ENCODE peak calls at places on chromosome 18, in six cellular contexts. E is cardiac muscle cell, W is A549, N is tibial artery, V is GM23338, Y is left lung. Q is an unnamed sample.

GRCh38 chr18:39435986-39436385 is 1870.4 kb upstream of the CELF4 start:
- DNase-seq in N (no peak), W (no peak), Y (no peak), E (no peak), V (no peak), Q (no peak)

GRCh38 chr18:79217979-79218604 is 148.9 kb downstream of the ATP9B start:
- DNase-seq in E (no peak), W (no peak), Y (no peak), N (no peak), V (no peak), Q (no peak)

GRCh38 chr18:79413901-79414300 is 18.2 kb downstream of the NFATC1 start:
- DNase-seq in E (no peak), V (no peak), N (no peak), Y (peak; percentile 26), W (no peak), Q (no peak)

GRCh38 chr18:61893304-61893970 is 630 bp upstream of the RNF152 start:
- DNase-seq in N (peak; percentile 81), E (peak; percentile 77), V (peak; percentile 59), Y (peak; percentile 79), W (no peak), Q (peak; percentile 45)

GRCh38 chr18:28581503-28582169 is 404.7 kb upstream of the CDH2 start:
- DNase-seq in E (no peak), Y (no peak), N (no peak), W (no peak), V (peak; percentile 11), Q (no peak)

GRCh38 chr18:79458131-79458838 is 62.6 kb downstream of the NFATC1 start:
- DNase-seq in W (peak; percentile 44), N (peak; percentile 86), E (peak; percentile 58), Y (no peak), V (no peak), Q (peak; percentile 60)

GRCh38 chr18:12092398-12093229 is 1.0 kb upstream of the ANKRD62 start:
- DNase-seq in V (peak; percentile 69), N (no peak), E (peak; percentile 48), W (peak; percentile 53), Y (peak; percentile 63), Q (no peak)

GRCh38 chr18:70415823-70416488 is 127.1 kb downstream of the SOCS6 start:
- DNase-seq in N (no peak), E (no peak), V (no peak), Y (no peak), W (no peak), Q (no peak)

GRCh38 chr18:24138884-24139616 is at the start of gene CABYR:
- DNase-seq in W (peak; percentile 91), E (peak; percentile 56), Y (peak; percentile 91), N (peak; percentile 87), V (peak; percentile 97), Q (peak; percentile 91)

GRCh38 chr18:58605027-58606020 is 23.6 kb downstream of the ALPK2 start:
- DNase-seq in V (no peak), E (no peak), Y (no peak), W (peak; percentile 75), N (no peak), Q (no peak)

GRCh38 chr18:43830905-43831304 is 553.6 kb upstream of the SYT4 start:
- DNase-seq in V (peak; percentile 21), N (no peak), W (no peak), E (no peak), Y (no peak), Q (no peak)

GRCh38 chr18:37963837-37964236 is 398.2 kb upstream of the CELF4 start:
- DNase-seq in V (no peak), E (no peak), N (no peak), W (no peak), Y (no peak), Q (no peak)

GRCh38 chr18:59141294-59142068 is 1.8 kb downstream of the SEC11C start:
- DNase-seq in Y (no peak), W (no peak), E (no peak), N (no peak), V (no peak), Q (no peak)

GRCh38 chr18:32424696-32425095 is 46.0 kb downstream of the GAREM1 start:
- DNase-seq in Y (no peak), E (peak; percentile 18), V (no peak), N (no peak), W (no peak), Q (no peak)

GRCh38 chr18:7598167-7599062 is 31.3 kb downstream of the PTPRM start:
- DNase-seq in V (no peak), E (no peak), W (no peak), Y (no peak), N (no peak), Q (no peak)

GRCh38 chr18:21457179-21457535 is 143.3 kb downstream of the ESCO1 start:
- DNase-seq in Y (no peak), N (no peak), V (no peak), W (no peak), E (no peak), Q (no peak)

GRCh38 chr18:26764584-26764983 is 100.9 kb downstream of the AQP4 start:
- DNase-seq in W (no peak), N (no peak), Y (no peak), E (no peak), V (no peak), Q (no peak)
- H3K4me3 ChIP-seq in W (no peak overlapping the region), N (no peak overlapping the region), Y (no peak overlapping the region), E (no peak overlapping the region), V (no peak overlapping the region), Q (no peak overlapping the region)

GRCh38 chr18:57589162-57589561 is 2.7 kb upstream of the FECH start:
- DNase-seq in Y (no peak), E (no peak), W (no peak), N (no peak), V (no peak), Q (no peak)

GRCh38 chr18:57585421-57585820 is 1.1 kb downstream of the FECH start:
- DNase-seq in E (no peak), N (no peak), W (peak; percentile 18), V (no peak), Y (no peak), Q (no peak)

GRCh38 chr18:57585846-57586242 is 658 bp downstream of the FECH start:
- DNase-seq in E (no peak), W (no peak), V (peak; percentile 14), N (no peak), Y (no peak), Q (no peak)

GRCh38 chr18:57587262-57587661 is 760 bp upstream of the FECH start:
- DNase-seq in W (no peak), N (no peak), Y (no peak), V (peak; percentile 18), E (no peak), Q (no peak)

DNA sequence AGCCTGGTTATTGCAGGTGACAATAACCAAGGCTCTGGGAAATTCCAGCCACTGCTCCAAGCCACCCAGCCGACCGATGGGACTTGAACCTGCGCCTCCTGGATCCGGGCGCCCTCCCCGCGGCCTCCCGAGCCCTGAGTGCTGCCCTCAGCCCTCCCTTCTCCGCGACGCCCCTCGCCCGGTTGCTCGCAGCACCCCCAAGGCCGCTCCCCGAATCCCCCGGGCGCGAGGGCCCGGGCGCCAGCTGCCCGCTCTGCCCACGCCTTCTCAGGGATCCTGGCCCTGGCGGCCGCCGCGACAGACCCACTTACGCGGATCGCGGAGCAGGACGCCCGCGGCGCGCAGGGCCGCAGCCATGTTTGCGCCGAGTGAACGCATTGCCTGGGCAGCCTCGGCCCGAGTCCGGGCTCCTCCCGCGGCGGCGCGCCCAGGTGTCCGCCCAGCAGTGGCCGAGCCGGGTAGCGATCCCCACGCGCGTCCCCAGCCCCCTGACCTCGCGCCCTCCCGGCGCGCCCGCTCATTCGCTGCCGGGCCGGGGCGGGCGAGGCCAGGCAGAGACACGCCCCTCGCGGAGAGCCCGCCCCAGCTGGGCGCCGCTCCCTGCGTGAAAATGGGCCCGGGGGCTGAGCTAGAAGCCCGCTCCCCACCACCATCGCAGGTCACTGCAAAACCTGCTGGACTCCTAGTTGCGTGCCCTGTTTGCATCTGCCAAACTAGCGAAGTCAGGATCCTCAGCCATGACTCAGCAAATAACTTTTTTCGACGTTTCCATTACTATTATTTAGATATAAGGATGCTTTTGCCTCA is at the start of gene FECH:
- DNase-seq in N (peak; percentile 88), Y (peak; percentile 96), E (peak; percentile 81), W (peak; percentile 70), V (peak; percentile 63), Q (peak; percentile 70)
- TF ChIP-seq CTCF in N (peak; percentile 3), Y (no peak), E (no peak), W (no peak), V (no peak), Q (no peak)

GRCh38 chr18:31244737-31245432 is 73.1 kb upstream of the DSG1 start:
- DNase-seq in N (no peak), E (no peak), W (no peak), V (no peak), Y (no peak), Q (no peak)

GRCh38 chr18:31245820-31246219 is 72.1 kb upstream of the DSG1 start:
- DNase-seq in Y (no peak), V (no peak), W (no peak), E (no peak), N (no peak), Q (no peak)

GRCh38 chr18:31241900-31242409 is 76.0 kb upstream of the DSG1 start:
- DNase-seq in Y (no peak), E (peak; percentile 39), V (peak; percentile 80), N (no peak), W (peak; percentile 88), Q (no peak)

GRCh38 chr18:31241425-31241824 is 76.5 kb upstream of the DSG1 start:
- DNase-seq in N (no peak), W (no peak), E (no peak), Y (no peak), V (no peak), Q (no peak)

DNA sequence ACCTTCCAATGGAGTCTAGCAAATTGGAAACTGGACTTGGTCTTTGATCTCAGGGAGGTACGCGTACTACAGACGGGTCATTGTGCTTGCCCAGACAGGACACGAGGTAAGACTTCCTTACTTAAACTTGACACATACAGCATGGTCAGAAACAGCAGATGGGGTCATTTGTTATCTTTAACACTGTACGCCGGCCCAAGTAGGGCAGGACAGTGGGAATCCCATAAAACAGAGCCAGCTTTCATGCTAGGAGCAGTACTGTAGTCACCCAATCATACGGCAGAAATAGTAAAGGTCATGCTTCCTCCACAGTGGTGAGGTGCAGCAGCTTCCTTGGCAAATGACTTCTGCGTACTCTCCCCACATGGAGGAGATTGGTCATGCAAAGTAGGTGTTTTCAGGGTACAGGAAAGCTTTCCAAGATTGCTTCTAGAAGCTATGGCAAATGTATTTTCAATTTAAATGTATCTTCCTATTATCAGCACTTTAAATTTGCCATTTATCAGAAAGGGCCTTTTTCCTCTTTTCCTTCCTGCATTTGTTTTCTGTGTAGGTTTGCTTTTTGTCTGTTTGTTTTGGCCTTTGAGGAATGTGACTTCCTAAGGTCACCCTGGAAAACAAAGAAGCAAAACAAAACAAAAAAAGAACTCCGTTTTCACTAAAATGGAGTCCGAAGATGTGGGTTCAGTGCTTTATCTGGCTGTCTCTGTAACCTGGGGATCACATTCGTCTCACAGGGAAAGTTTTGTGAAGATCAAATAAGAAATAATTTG is 74.0 kb upstream of the DSG1 start:
- DNase-seq in V (no peak), N (no peak), Y (no peak), E (no peak), W (no peak), Q (no peak)
- H3K27ac ChIP-seq in V (no peak overlapping the region), N (no peak overlapping the region), Y (no peak overlapping the region), E (no peak overlapping the region), W (no peak overlapping the region), Q (no peak overlapping the region)

GRCh38 chr18:63477972-63478371 is 1.2 kb downstream of the SERPINB5 start:
- DNase-seq in N (no peak), E (no peak), W (no peak), V (no peak), Y (no peak), Q (no peak)
- H3K4me3 ChIP-seq in N (no peak overlapping the region), E (no peak overlapping the region), W (no peak overlapping the region), V (no peak overlapping the region), Y (no peak overlapping the region), Q (no peak overlapping the region)